ENCODE peak calls at places on chromosomes 2 and 18, in five cellular contexts. One of them, this sample, is unnamed.
A peak's percentile ranks its signal among the peaks of the same experiment; 100 is the strongest.

GRCh38 chr2:217394510-217395351 is 534.9 kb upstream of the TNP1 start:
- DNase-seq in hepatocyte: no peak
- DNase-seq in HFFc6: peak; percentile 31
- DNase-seq in WTC11: no peak
- DNase-seq in HCT116: no peak
- DNase-seq in this sample: no peak

GRCh38 chr2:8743261-8743660 is 61.4 kb downstream of the ID2 start:
- DNase-seq in HFFc6: peak; percentile 16
- DNase-seq in hepatocyte: no peak
- DNase-seq in HCT116: no peak
- DNase-seq in WTC11: no peak
- DNase-seq in this sample: no peak

GRCh38 chr2:30197570-30197969 is 33.8 kb upstream of the LBH start:
- DNase-seq in hepatocyte: no peak
- DNase-seq in HCT116: no peak
- DNase-seq in WTC11: peak; percentile 28
- DNase-seq in HFFc6: no peak
- DNase-seq in this sample: no peak

GRCh38 chr2:172397136-172397825 is 30.1 kb upstream of the ITGA6 start:
- DNase-seq in HFFc6: no peak
- DNase-seq in HCT116: no peak
- DNase-seq in hepatocyte: no peak
- DNase-seq in WTC11: no peak
- DNase-seq in this sample: no peak

GRCh38 chr2:133447303-133447702 is 121.0 kb downstream of the NCKAP5 start:
- DNase-seq in HFFc6: no peak
- DNase-seq in HCT116: no peak
- DNase-seq in hepatocyte: no peak
- DNase-seq in WTC11: no peak
- DNase-seq in this sample: no peak

GRCh38 chr2:234970467-234970866 is 18.6 kb downstream of the SH3BP4 start:
- DNase-seq in HCT116: no peak
- DNase-seq in HFFc6: peak; percentile 91
- DNase-seq in WTC11: no peak
- DNase-seq in hepatocyte: no peak
- DNase-seq in this sample: no peak

GRCh38 chr18:23826850-23827620 is 137.8 kb downstream of the LAMA3 start:
- DNase-seq in HFFc6: no peak
- DNase-seq in HCT116: no peak
- DNase-seq in WTC11: no peak
- DNase-seq in hepatocyte: no peak
- DNase-seq in this sample: no peak

GRCh38 chr2:46825958-46826897 is 89.4 kb downstream of the MCFD2 start:
- DNase-seq in HFFc6: peak; percentile 92
- DNase-seq in hepatocyte: no peak
- DNase-seq in HCT116: no peak
- DNase-seq in WTC11: no peak
- DNase-seq in this sample: no peak

GRCh38 chr18:9242987-9243386 is 91.6 kb upstream of the TWSG1 start:
- DNase-seq in hepatocyte: no peak
- DNase-seq in HCT116: no peak
- DNase-seq in WTC11: no peak
- DNase-seq in HFFc6: no peak
- DNase-seq in this sample: no peak

GRCh38 chr2:181231886-181232644 is 225.1 kb upstream of the ITGA4 start:
- DNase-seq in HFFc6: peak; percentile 20
- DNase-seq in WTC11: no peak
- DNase-seq in hepatocyte: no peak
- DNase-seq in HCT116: no peak
- DNase-seq in this sample: no peak

GRCh38 chr2:205405194-205405593 is 277.1 kb upstream of the NRP2 start:
- DNase-seq in hepatocyte: no peak
- DNase-seq in WTC11: no peak
- DNase-seq in HFFc6: peak; percentile 19
- DNase-seq in HCT116: no peak
- DNase-seq in this sample: no peak

GRCh38 chr18:61643884-61644647 is 248.7 kb downstream of the RNF152 start:
- DNase-seq in HFFc6: no peak
- DNase-seq in hepatocyte: no peak
- DNase-seq in WTC11: no peak
- DNase-seq in HCT116: no peak
- DNase-seq in this sample: no peak

GRCh38 chr2:234548720-234549420 is 52.0 kb upstream of the ARL4C start:
- DNase-seq in HFFc6: no peak
- DNase-seq in WTC11: peak; percentile 65
- DNase-seq in hepatocyte: no peak
- DNase-seq in HCT116: no peak
- DNase-seq in this sample: no peak

DNA sequence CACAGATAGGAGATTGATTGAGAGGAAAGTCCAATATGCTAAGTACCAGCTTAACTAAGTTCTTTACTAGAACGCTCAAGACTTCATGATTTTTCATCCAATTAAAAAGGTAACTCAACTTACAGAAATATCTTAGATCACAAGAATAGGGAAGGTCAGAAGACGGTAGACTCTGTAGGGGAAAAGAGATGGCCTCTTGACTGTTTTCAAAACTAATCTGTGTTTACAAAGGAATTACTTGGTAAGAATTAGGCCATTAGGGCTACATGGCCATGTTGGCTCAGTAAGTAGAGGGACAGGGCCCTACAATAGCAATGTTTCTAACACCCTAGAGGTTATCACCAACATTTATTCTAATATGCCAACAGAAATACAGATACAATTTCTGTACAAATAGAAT is 172.7 kb upstream of the ZFP36L2 start:
- DNase-seq in hepatocyte: no peak
- DNase-seq in HCT116: no peak
- DNase-seq in HFFc6: no peak
- DNase-seq in WTC11: no peak
- DNase-seq in this sample: no peak
- TF ChIP-seq CTCF in hepatocyte: no peak
- TF ChIP-seq CTCF in HCT116: no peak
- TF ChIP-seq CTCF in HFFc6: no peak
- TF ChIP-seq CTCF in WTC11: no peak
- TF ChIP-seq CTCF in this sample: no peak

GRCh38 chr2:95345066-95345414 is 47.9 kb downstream of the KCNIP3 start:
- DNase-seq in HFFc6: no peak
- DNase-seq in HCT116: no peak
- DNase-seq in hepatocyte: no peak
- DNase-seq in WTC11: no peak
- DNase-seq in this sample: no peak
- TF ChIP-seq CTCF in HFFc6: no peak
- TF ChIP-seq CTCF in HCT116: no peak
- TF ChIP-seq CTCF in hepatocyte: no peak
- TF ChIP-seq CTCF in WTC11: no peak
- TF ChIP-seq CTCF in this sample: no peak

DNA sequence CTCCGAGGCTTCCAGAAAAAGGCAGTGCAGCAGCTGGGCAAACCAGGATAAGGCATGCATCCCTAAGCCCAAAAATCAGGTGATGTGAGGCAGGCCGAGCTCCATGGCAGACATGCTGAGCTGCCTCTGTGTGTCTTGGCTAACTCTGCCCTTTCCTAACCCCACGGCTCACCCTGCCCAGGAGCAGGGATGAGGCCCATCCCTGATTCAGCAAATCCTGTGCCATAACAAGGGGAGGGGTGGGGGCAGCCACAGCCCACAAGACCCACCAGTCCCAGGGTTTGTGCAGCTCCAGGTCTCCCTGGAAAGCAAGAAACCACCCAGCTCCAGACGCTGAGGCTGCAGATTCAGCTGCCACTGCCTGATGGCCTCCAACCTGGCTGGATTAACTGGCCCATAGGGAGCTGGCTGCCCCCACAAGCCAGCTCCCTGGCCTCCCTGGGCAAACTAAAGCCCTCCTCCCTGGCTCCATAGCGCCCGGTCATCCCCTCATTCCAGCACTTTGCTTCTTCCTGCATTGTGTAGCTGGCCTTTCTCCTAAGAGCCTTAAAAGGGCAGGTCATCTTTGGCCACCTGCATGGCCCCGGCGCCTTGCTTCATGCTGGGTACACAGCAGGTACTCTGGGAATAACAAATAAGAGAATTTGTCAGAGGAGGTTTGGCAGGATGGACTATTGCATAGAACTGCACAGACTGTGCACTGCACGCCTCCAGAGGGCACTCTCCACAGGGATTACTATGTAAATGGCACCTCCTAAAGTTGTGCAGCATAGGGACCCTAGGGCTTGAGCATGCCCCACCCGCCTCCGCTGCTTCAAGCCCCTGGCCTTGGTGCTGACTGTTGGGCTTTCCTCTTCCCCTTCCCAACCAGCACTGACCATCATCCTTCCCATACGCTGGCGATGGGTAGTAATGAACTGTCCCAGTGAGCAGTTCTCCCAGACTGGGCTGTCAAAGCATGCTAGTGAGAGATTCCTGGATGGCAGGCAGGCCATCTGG is 10.7 kb downstream of the STEAP3 start:
- DNase-seq in hepatocyte: peak; percentile 45
- DNase-seq in WTC11: peak; percentile 74
- DNase-seq in HCT116: no peak
- DNase-seq in HFFc6: peak; percentile 4
- DNase-seq in this sample: peak; percentile 67
- TF ChIP-seq CTCF in hepatocyte: peak; percentile 30
- TF ChIP-seq CTCF in WTC11: no peak
- TF ChIP-seq CTCF in HCT116: peak; percentile 77
- TF ChIP-seq CTCF in HFFc6: peak; percentile 74
- TF ChIP-seq CTCF in this sample: no peak

GRCh38 chr2:240296611-240297552 is 138.6 kb upstream of the GPC1 start:
- DNase-seq in hepatocyte: no peak
- DNase-seq in HFFc6: no peak
- DNase-seq in HCT116: no peak
- DNase-seq in WTC11: no peak
- DNase-seq in this sample: no peak
- TF ChIP-seq CTCF in hepatocyte: no peak
- TF ChIP-seq CTCF in HFFc6: no peak
- TF ChIP-seq CTCF in HCT116: no peak
- TF ChIP-seq CTCF in WTC11: no peak
- TF ChIP-seq CTCF in this sample: no peak

GRCh38 chr2:240559271-240559670 is 886 bp upstream of the DUSP28 start:
- DNase-seq in WTC11: no peak
- DNase-seq in HFFc6: no peak
- DNase-seq in hepatocyte: no peak
- DNase-seq in HCT116: no peak
- DNase-seq in this sample: peak; percentile 9

GRCh38 chr2:240558229-240558885 is 569 bp upstream of the ANKMY1 start:
- DNase-seq in WTC11: no peak
- DNase-seq in hepatocyte: peak; percentile 5
- DNase-seq in HFFc6: no peak
- DNase-seq in HCT116: no peak
- DNase-seq in this sample: no peak

GRCh38 chr2:240561325-240561971 is 1.3 kb downstream of the DUSP28 start:
- DNase-seq in hepatocyte: peak; percentile 63
- DNase-seq in HCT116: no peak
- DNase-seq in WTC11: no peak
- DNase-seq in HFFc6: peak; percentile 84
- DNase-seq in this sample: peak; percentile 1

GRCh38 chr2:240560084-240560479 is at the start of gene DUSP28:
- DNase-seq in HCT116: peak; percentile 72
- DNase-seq in HFFc6: peak; percentile 80
- DNase-seq in hepatocyte: peak; percentile 94
- DNase-seq in WTC11: peak; percentile 78
- DNase-seq in this sample: peak; percentile 86

DNA sequence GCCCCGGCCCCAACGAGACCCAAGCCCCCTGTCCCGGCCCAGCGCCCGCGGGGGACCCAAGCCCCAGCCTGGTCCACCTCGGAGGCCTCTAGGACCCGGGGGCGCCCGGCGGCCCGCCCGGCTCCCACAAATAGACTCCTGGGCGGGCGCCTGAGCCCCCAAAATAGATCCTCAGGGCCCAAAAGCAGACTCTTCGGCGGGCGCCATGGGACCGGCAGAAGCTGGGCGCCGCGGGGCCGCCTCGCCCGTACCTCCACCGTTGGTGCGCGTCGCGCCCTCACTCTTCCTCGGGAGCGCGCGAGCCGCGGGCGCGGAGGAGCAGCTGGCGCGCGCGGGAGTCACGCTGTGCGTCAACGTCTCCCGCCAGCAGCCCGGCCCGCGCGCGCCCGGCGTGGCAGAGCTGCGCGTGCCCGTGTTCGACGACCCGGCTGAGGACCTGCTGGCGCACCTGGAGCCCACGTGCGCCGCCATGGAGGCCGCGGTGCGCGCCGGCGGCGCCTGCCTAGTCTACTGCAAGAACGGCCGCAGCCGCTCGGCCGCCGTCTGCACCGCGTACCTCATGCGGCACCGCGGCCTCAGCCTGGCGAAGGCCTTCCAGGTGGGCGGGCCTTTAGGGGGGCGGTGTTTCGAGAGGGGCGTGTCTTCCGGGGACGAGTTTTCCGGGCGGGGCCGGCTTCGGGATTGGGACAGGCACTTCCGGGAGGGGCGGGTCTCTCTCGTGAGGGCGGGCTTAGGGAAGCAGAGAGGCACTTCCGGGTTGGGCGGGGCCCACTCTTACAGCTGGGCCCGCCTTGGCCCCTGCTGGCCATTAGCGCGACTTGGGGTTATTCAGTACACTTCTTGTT is 545 bp downstream of the DUSP28 start:
- DNase-seq in HFFc6: peak; percentile 97
- DNase-seq in hepatocyte: peak; percentile 100
- DNase-seq in WTC11: peak; percentile 100
- DNase-seq in HCT116: peak; percentile 95
- DNase-seq in this sample: peak; percentile 99
- TF ChIP-seq CTCF in HFFc6: peak; percentile 56
- TF ChIP-seq CTCF in hepatocyte: no peak
- TF ChIP-seq CTCF in WTC11: no peak
- TF ChIP-seq CTCF in HCT116: no peak
- TF ChIP-seq CTCF in this sample: no peak

GRCh38 chr2:73043279-73043678 is 28.2 kb downstream of the SFXN5 start:
- DNase-seq in HCT116: no peak
- DNase-seq in WTC11: no peak
- DNase-seq in HFFc6: no peak
- DNase-seq in hepatocyte: no peak
- DNase-seq in this sample: no peak
- TF ChIP-seq CTCF in HCT116: no peak
- TF ChIP-seq CTCF in WTC11: no peak
- TF ChIP-seq CTCF in HFFc6: no peak
- TF ChIP-seq CTCF in hepatocyte: no peak
- TF ChIP-seq CTCF in this sample: no peak